ENCODE peak calls at places on chromosomes 12 and 14, in ten cellular contexts. X is SJSA1; N is A172; P is ecto neural progenitor cell; G is T follicular helper cell; R is AG08395; T is activated naive CD8-positive, alpha-beta T cell treated with anti-CD3 and anti-CD28 coated beads, Interleukin-2, amount 50 U/mL, for 16 hours; B is left ventricle myocardium inferior; A is NCI-H2171 treated with DMSO at 0.1 percent for 48 hours; E is body of pancreas. L is an unnamed sample.

GRCh38 chr12:53977596-53978464 is 3.1 kb upstream of the HOTAIR start:
- DNase-seq in X (no peak), G (no peak), B (no peak), N (no peak), P (no peak), E (no peak), R (no peak), T (no peak), A (no peak), L (no peak)

GRCh38 chr12:127809236-127809635 is 457.7 kb upstream of the TMEM132C start:
- DNase-seq in E (peak), A (peak), P (no peak), B (no peak), G (no peak), T (no peak), N (peak), X (no peak), R (peak), L (peak)

GRCh38 chr12:126469211-126469610 is 1404.0 kb downstream of the AACS start:
- DNase-seq in T (no peak), X (no peak), N (no peak), A (no peak), P (no peak), G (no peak), E (no peak), B (no peak), R (no peak), L (no peak)

GRCh38 chr12:22687677-22688076 is 62.7 kb downstream of the ETNK1 start:
- DNase-seq in X (no peak), P (no peak), R (peak), G (no peak), T (no peak), N (peak), A (no peak), B (no peak), E (no peak), L (peak)

GRCh38 chr12:26252946-26253345 is 57.6 kb downstream of the SSPN start:
- DNase-seq in E (no peak), N (no peak), G (no peak), R (no peak), A (no peak), P (no peak), B (no peak), X (no peak), T (no peak), L (no peak)

GRCh38 chr14:98819132-98819866 is 452.7 kb downstream of the BCL11B start:
- DNase-seq in T (no peak), P (peak), R (no peak), A (no peak), E (peak), B (no peak), G (no peak), X (no peak), N (no peak), L (no peak)

GRCh38 chr14:90654831-90655276 is 161.4 kb downstream of the TTC7B start:
- DNase-seq in E (no peak), N (peak), T (no peak), G (no peak), A (no peak), B (no peak), P (no peak), R (no peak), X (no peak), L (no peak)

GRCh38 chr12:15701721-15702156 is 87.4 kb downstream of the EPS8 start:
- DNase-seq in G (no peak), T (no peak), E (no peak), A (no peak), X (no peak), R (peak), N (no peak), B (no peak), P (no peak), L (no peak)

GRCh38 chr14:57816568-57817284 is 49.2 kb downstream of the SLC35F4 start:
- DNase-seq in G (no peak), A (no peak), T (no peak), R (peak), B (no peak), X (no peak), N (peak), P (no peak), E (no peak), L (peak)

GRCh38 chr14:36901846-36902245 is 240.2 kb downstream of the PAX9 start:
- DNase-seq in G (no peak), T (no peak), P (no peak), E (no peak), A (no peak), N (no peak), X (no peak), R (no peak), B (no peak), L (no peak)

GRCh38 chr12:52380271-52380694 is 5.2 kb downstream of the KRT84 start:
- DNase-seq in P (peak), T (no peak), N (no peak), R (peak), X (no peak), G (no peak), B (no peak), A (no peak), E (peak), L (no peak)

GRCh38 chr14:71206766-71207371 is 299.6 kb downstream of the PCNX1 start:
- DNase-seq in R (peak), T (no peak), G (no peak), N (peak), P (no peak), B (peak), X (no peak), E (peak), A (peak), L (peak)

GRCh38 chr14:19800282-19801117 is 3.1 kb upstream of the OR4N2 start:
- DNase-seq in X (no peak), T (no peak), B (no peak), G (no peak), R (no peak), E (no peak), N (no peak), A (peak), P (no peak), L (no peak)

GRCh38 chr12:127485528-127485927 is 781.4 kb upstream of the TMEM132C start:
- DNase-seq in N (peak), T (no peak), B (no peak), R (peak), X (peak), E (no peak), A (no peak), P (peak), G (no peak), L (peak)

GRCh38 chr14:63383776-63384367 is 65.1 kb upstream of the GPHB5 start:
- DNase-seq in G (no peak), A (no peak), X (no peak), P (no peak), B (no peak), N (no peak), R (no peak), T (no peak), E (no peak), L (no peak)

GRCh38 chr14:58098507-58098906 is 53.5 kb downstream of the ARMH4 start:
- DNase-seq in B (no peak), E (no peak), R (no peak), A (no peak), N (no peak), G (no peak), T (no peak), P (no peak), X (no peak), L (no peak)

GRCh38 chr14:105080161-105080560 is 14.9 kb upstream of the GPR132 start:
- DNase-seq in R (no peak), P (no peak), G (no peak), A (peak), T (no peak), N (no peak), B (no peak), E (no peak), X (no peak), L (no peak)

L was measured in kidney epithelial cell.